ENCODE peak calls at places on chromosomes 1 and 21, in seven cellular contexts. N is NCI-H1048; D is amniotic epithelial cell; C is activated naive CD4-positive, alpha-beta T cell; R is upper lobe of right lung; U is adipocyte; L is skeletal muscle cell. T is an unnamed sample.

GRCh38 chr1:53637726-53638640 is 101.0 kb downstream of the GLIS1 start:
- DNase-seq in N (no peak), D (no peak), C (no peak), R (peak), U (no peak), L (no peak), T (no peak)

GRCh38 chr1:207407655-207408256 is 46.4 kb upstream of the CR2 start:
- DNase-seq in N (no peak), D (peak), C (no peak), R (no peak), U (peak), L (peak), T (no peak)

GRCh38 chr1:1144122-1144842 is 28.4 kb upstream of the C1orf159 start:
- DNase-seq in N (no peak), D (no peak), C (peak), R (peak), U (no peak), L (no peak), T (no peak)

GRCh38 chr1:20280906-20281305 is 9.8 kb upstream of the VWA5B1 start:
- DNase-seq in N (no peak), D (no peak), C (no peak), R (no peak), U (no peak), L (no peak), T (no peak)

GRCh38 chr1:79899914-79900313 is 893.4 kb upstream of the ADGRL4 start:
- DNase-seq in N (no peak), D (peak), C (no peak), R (no peak), U (peak), L (peak), T (no peak)

GRCh38 chr1:35220976-35221375 is 28.0 kb upstream of the SFPQ start:
- DNase-seq in N (no peak), D (peak), C (no peak), R (no peak), U (peak), L (no peak), T (no peak)

GRCh38 chr1:166490437-166490784 is 323.6 kb upstream of the FAM78B start:
- DNase-seq in N (no peak), D (no peak), C (no peak), R (no peak), U (no peak), L (no peak), T (no peak)

GRCh38 chr1:219160942-219161341 is 12.7 kb upstream of the LYPLAL1 start:
- DNase-seq in N (no peak), D (no peak), C (no peak), R (no peak), U (peak), L (no peak), T (no peak)

GRCh38 chr1:231100393-231100792 is 60.3 kb upstream of the FAM89A start:
- DNase-seq in N (no peak), D (no peak), C (no peak), R (no peak), U (no peak), L (no peak), T (no peak)

GRCh38 chr1:207815913-207816312 is 64.1 kb downstream of the CD46 start:
- DNase-seq in N (no peak), D (peak), C (no peak), R (no peak), U (no peak), L (no peak), T (no peak)

GRCh38 chr1:55478742-55479141 is 263.6 kb upstream of the USP24 start:
- DNase-seq in N (peak), D (peak), C (no peak), R (no peak), U (peak), L (no peak), T (no peak)

GRCh38 chr21:33987461-33987860 is 71.9 kb upstream of the ATP5PO start:
- DNase-seq in N (no peak), D (no peak), C (no peak), R (no peak), U (no peak), L (no peak), T (no peak)

GRCh38 chr1:230611128-230611914 is 31.0 kb upstream of the COG2 start:
- DNase-seq in N (no peak), D (no peak), C (no peak), R (no peak), U (no peak), L (no peak), T (no peak)

GRCh38 chr21:26717146-26717739 is 128.0 kb downstream of the ADAMTS1 start:
- DNase-seq in N (no peak), D (peak), C (no peak), R (no peak), U (peak), L (no peak), T (peak)

GRCh38 chr1:37931148-37931492 is 15.7 kb downstream of the INPP5B start:
- DNase-seq in N (no peak), D (no peak), C (peak), R (no peak), U (no peak), L (no peak), T (no peak)

GRCh38 chr1:57860333-57860732 is 436.5 kb upstream of the DAB1 start:
- DNase-seq in N (no peak), D (no peak), C (no peak), R (no peak), U (no peak), L (no peak), T (no peak)

GRCh38 chr1:194297999-194298598 is 1111.7 kb upstream of the B3GALT2 start:
- DNase-seq in N (no peak), D (peak), C (no peak), R (no peak), U (peak), L (peak), T (no peak)

GRCh38 chr1:33244809-33245186 is 11.5 kb upstream of the ZNF362 start:
- DNase-seq in N (no peak), D (peak), C (no peak), R (no peak), U (no peak), L (no peak), T (no peak)

GRCh38 chr1:65175171-65176070 is 27.4 kb downstream of the AK4 start:
- DNase-seq in N (no peak), D (no peak), C (no peak), R (no peak), U (peak), L (no peak), T (no peak)

GRCh38 chr1:2529776-2530500 is at the start of gene HES5:
- DNase-seq in N (no peak), D (no peak), C (peak), R (no peak), U (peak), L (no peak), T (no peak)

GRCh38 chr1:98323396-98323795 is 338.1 kb upstream of the SNX7 start:
- DNase-seq in N (no peak), D (peak), C (no peak), R (no peak), U (peak), L (peak), T (peak)

GRCh38 chr1:24366707-24367106 is 46.9 kb downstream of the STPG1 start:
- DNase-seq in N (no peak), D (no peak), C (no peak), R (no peak), U (no peak), L (no peak), T (no peak)

GRCh38 chr1:245211761-245212160 is 57.0 kb downstream of the KIF26B start:
- DNase-seq in N (no peak), D (no peak), C (no peak), R (peak), U (no peak), L (no peak), T (no peak)

GRCh38 chr1:59434336-59434735 is 137.4 kb downstream of the FGGY start:
- DNase-seq in N (no peak), D (no peak), C (no peak), R (no peak), U (peak), L (no peak), T (no peak)

GRCh38 chr1:80212021-80212420 is 1205.5 kb upstream of the ADGRL4 start:
- DNase-seq in N (no peak), D (no peak), C (no peak), R (no peak), U (peak), L (no peak), T (peak)

GRCh38 chr1:173304529-173305227 is 97.5 kb upstream of the TNFSF4 start:
- DNase-seq in N (no peak), D (no peak), C (no peak), R (no peak), U (no peak), L (no peak), T (no peak)

GRCh38 chr21:26469789-26470188 is 103.3 kb downstream of the CYYR1 start:
- DNase-seq in N (no peak), D (peak), C (no peak), R (no peak), U (peak), L (peak), T (no peak)

GRCh38 chr1:45375104-45376090 is 35.2 kb upstream of the MUTYH start:
- DNase-seq in N (no peak), D (no peak), C (no peak), R (no peak), U (peak), L (no peak), T (no peak)

GRCh38 chr1:33047839-33048305 is 11.2 kb upstream of the AK2 start:
- DNase-seq in N (no peak), D (peak), C (no peak), R (no peak), U (peak), L (no peak), T (no peak)

GRCh38 chr1:109239580-109240068 is 9.7 kb upstream of the CELSR2 start:
- DNase-seq in N (no peak), D (peak), C (no peak), R (peak), U (peak), L (no peak), T (no peak)

GRCh38 chr1:31785020-31785946 is 21.1 kb upstream of the ADGRB2 start:
- DNase-seq in N (no peak), D (no peak), C (no peak), R (peak), U (no peak), L (no peak), T (no peak)

GRCh38 chr1:18468570-18468969 is 12.2 kb upstream of the KLHDC7A start:
- DNase-seq in N (no peak), D (no peak), C (no peak), R (no peak), U (no peak), L (no peak), T (no peak)

GRCh38 chr1:23657659-23658275 is 33.8 kb upstream of the RPL11 start:
- DNase-seq in N (no peak), D (peak), C (peak), R (peak), U (peak), L (no peak), T (no peak)

GRCh38 chr1:222938986-222939385 is 124.1 kb downstream of the DISP1 start:
- DNase-seq in N (no peak), D (no peak), C (no peak), R (no peak), U (no peak), L (no peak), T (no peak)

GRCh38 chr1:223621312-223621734 is 44.2 kb downstream of the CAPN8 start:
- DNase-seq in N (no peak), D (no peak), C (no peak), R (no peak), U (no peak), L (no peak), T (no peak)

GRCh38 chr1:231629132-231629531 is 2.5 kb downstream of the DISC1 start:
- DNase-seq in N (no peak), D (peak), C (no peak), R (no peak), U (no peak), L (no peak), T (no peak)

GRCh38 chr1:107184888-107185287 is 44.0 kb downstream of the NTNG1 start:
- DNase-seq in N (no peak), D (no peak), C (no peak), R (no peak), U (no peak), L (no peak), T (no peak)

T was measured in SK-N-MC.